ENCODE peak calls at places on chromosomes 3 and 15, in five cellular contexts. One of them, this sample, is unnamed.

GRCh38 chr15:48928877-48929538 is 34.7 kb downstream of the SHC4 start:
- DNase-seq in DMS153: no peak
- DNase-seq in H54: no peak
- DNase-seq in AG09309: no peak
- DNase-seq in T47D: no peak
- DNase-seq in this sample: no peak

GRCh38 chr3:17038900-17039545 is 154.3 kb downstream of the PLCL2 start:
- DNase-seq in H54: no peak
- DNase-seq in AG09309: no peak
- DNase-seq in DMS153: no peak
- DNase-seq in T47D: no peak
- DNase-seq in this sample: no peak

GRCh38 chr3:120437559-120437958 is 13.2 kb downstream of the FSTL1 start:
- DNase-seq in T47D: no peak
- DNase-seq in DMS153: no peak
- DNase-seq in AG09309: no peak
- DNase-seq in H54: no peak
- DNase-seq in this sample: no peak

GRCh38 chr15:37134699-37135131 is 34.4 kb upstream of the MEIS2 start:
- DNase-seq in DMS153: no peak
- DNase-seq in H54: no peak
- DNase-seq in T47D: peak
- DNase-seq in AG09309: peak
- DNase-seq in this sample: no peak

GRCh38 chr3:38723569-38724391 is 74.3 kb upstream of the SCN5A start:
- DNase-seq in T47D: no peak
- DNase-seq in H54: no peak
- DNase-seq in DMS153: no peak
- DNase-seq in AG09309: no peak
- DNase-seq in this sample: no peak

GRCh38 chr15:52344592-52344991 is 49.0 kb upstream of the MYO5C start:
- DNase-seq in T47D: no peak
- DNase-seq in H54: no peak
- DNase-seq in DMS153: no peak
- DNase-seq in AG09309: no peak
- DNase-seq in this sample: no peak

GRCh38 chr3:3589715-3590130 is 209.5 kb upstream of the LRRN1 start:
- DNase-seq in DMS153: no peak
- DNase-seq in AG09309: no peak
- DNase-seq in H54: no peak
- DNase-seq in T47D: no peak
- DNase-seq in this sample: no peak

GRCh38 chr3:193688845-193689714 is 96.1 kb downstream of the OPA1 start:
- DNase-seq in H54: no peak
- DNase-seq in AG09309: no peak
- DNase-seq in T47D: no peak
- DNase-seq in DMS153: no peak
- DNase-seq in this sample: no peak

GRCh38 chr3:58414538-58415197 is 19.0 kb downstream of the PDHB start:
- DNase-seq in AG09309: no peak
- DNase-seq in H54: peak
- DNase-seq in DMS153: peak
- DNase-seq in T47D: peak
- DNase-seq in this sample: peak

GRCh38 chr15:60916032-60916673 is 312.9 kb downstream of the RORA start:
- DNase-seq in H54: no peak
- DNase-seq in DMS153: no peak
- DNase-seq in AG09309: no peak
- DNase-seq in T47D: no peak
- DNase-seq in this sample: no peak

GRCh38 chr3:37291275-37291700 is 116.9 kb upstream of the LRRFIP2 start:
- DNase-seq in DMS153: no peak
- DNase-seq in AG09309: peak
- DNase-seq in H54: peak
- DNase-seq in T47D: no peak
- DNase-seq in this sample: peak

GRCh38 chr3:129239992-129240391 is 9.4 kb upstream of the COPG1 start:
- DNase-seq in AG09309: no peak
- DNase-seq in T47D: no peak
- DNase-seq in DMS153: no peak
- DNase-seq in H54: no peak
- DNase-seq in this sample: no peak

GRCh38 chr3:25110642-25111041 is 317.4 kb upstream of the RARB start:
- DNase-seq in T47D: no peak
- DNase-seq in AG09309: no peak
- DNase-seq in DMS153: no peak
- DNase-seq in H54: no peak
- DNase-seq in this sample: no peak

GRCh38 chr3:150410311-150411105 is 2.4 kb downstream of the TSC22D2 start:
- DNase-seq in DMS153: no peak
- DNase-seq in AG09309: no peak
- DNase-seq in T47D: peak
- DNase-seq in H54: no peak
- DNase-seq in this sample: no peak

GRCh38 chr15:73165844-73166243 is 113.6 kb downstream of the NEO1 start:
- DNase-seq in DMS153: no peak
- DNase-seq in H54: no peak
- DNase-seq in T47D: no peak
- DNase-seq in AG09309: no peak
- DNase-seq in this sample: no peak

GRCh38 chr3:28109829-28110228 is 131.6 kb upstream of the CMC1 start:
- DNase-seq in H54: no peak
- DNase-seq in T47D: no peak
- DNase-seq in DMS153: no peak
- DNase-seq in AG09309: no peak
- DNase-seq in this sample: peak

GRCh38 chr15:88987951-88988671 is 74.9 kb upstream of the MFGE8 start:
- DNase-seq in AG09309: no peak
- DNase-seq in DMS153: no peak
- DNase-seq in T47D: no peak
- DNase-seq in H54: no peak
- DNase-seq in this sample: no peak

GRCh38 chr3:49745986-49746385 is 22.2 kb upstream of the GMPPB start:
- DNase-seq in T47D: peak
- DNase-seq in DMS153: no peak
- DNase-seq in H54: no peak
- DNase-seq in AG09309: peak
- DNase-seq in this sample: no peak

GRCh38 chr15:45943255-45943654 is 308.4 kb downstream of the SQOR start:
- DNase-seq in AG09309: no peak
- DNase-seq in T47D: no peak
- DNase-seq in H54: no peak
- DNase-seq in DMS153: no peak
- DNase-seq in this sample: no peak

GRCh38 chr15:65993226-65993625 is 123.9 kb downstream of the RAB11A start:
- DNase-seq in T47D: no peak
- DNase-seq in AG09309: no peak
- DNase-seq in DMS153: no peak
- DNase-seq in H54: no peak
- DNase-seq in this sample: no peak

GRCh38 chr15:48871536-48871935 is 6.4 kb upstream of the EID1 start:
- DNase-seq in T47D: no peak
- DNase-seq in H54: no peak
- DNase-seq in AG09309: no peak
- DNase-seq in DMS153: no peak
- DNase-seq in this sample: no peak

This sample was measured in HS-5.